ENCODE peak calls at places on chromosomes 4 and X, in five cellular contexts. H, L, W, T and O are unnamed samples.

GRCh38 chr4:170476351-170476750 is 386.6 kb upstream of the AADAT start:
- DNase-seq in H (no peak), L (no peak), W (no peak), T (no peak), O (no peak)

GRCh38 chr4:84496356-84497219 is 2.5 kb downstream of the NKX6-1 start:
- DNase-seq in H (peak; percentile 77), L (peak; percentile 73), W (no peak), T (no peak), O (no peak)

GRCh38 chrX:103254171-103254824 is 657 bp downstream of the TCEAL8 start:
- DNase-seq in H (peak; percentile 88), L (peak; percentile 95), W (peak; percentile 37), T (peak; percentile 48), O (peak; percentile 73)

GRCh38 chr4:5956285-5957021 is 61.8 kb downstream of the C4orf50 start:
- DNase-seq in H (peak; percentile 78), L (peak; percentile 50), W (peak; percentile 24), T (no peak), O (peak; percentile 29)

GRCh38 chrX:8748855-8749254 is 16.9 kb upstream of the ANOS1 start:
- DNase-seq in H (peak; percentile 43), L (peak; percentile 59), W (no peak), T (no peak), O (peak; percentile 32)

GRCh38 chr4:8095956-8096689 is 62.5 kb downstream of the ABLIM2 start:
- DNase-seq in H (no peak), L (no peak), W (no peak), T (no peak), O (no peak)

GRCh38 chr4:7513731-7514130 is 79.0 kb upstream of the PSAPL1 start:
- DNase-seq in H (no peak), L (no peak), W (no peak), T (no peak), O (peak; percentile 56)

GRCh38 chr4:56220261-56220660 is 167.0 kb downstream of the AASDH start:
- DNase-seq in H (peak; percentile 38), L (no peak), W (no peak), T (no peak), O (no peak)

GRCh38 chrX:2889045-2889605 is 40.0 kb downstream of the ARSD start:
- DNase-seq in H (no peak), L (no peak), W (no peak), T (no peak), O (no peak)

GRCh38 chr4:168844261-168845039 is 165.6 kb downstream of the CBR4 start:
- DNase-seq in H (no peak), L (no peak), W (no peak), T (no peak), O (no peak)

GRCh38 chr4:156830356-156830755 is 141.2 kb downstream of the PDGFC start:
- DNase-seq in H (no peak), L (no peak), W (no peak), T (no peak), O (no peak)

GRCh38 chr4:73127839-73128448 is 58.4 kb upstream of the COX18 start:
- DNase-seq in H (peak; percentile 18), L (peak; percentile 46), W (no peak), T (no peak), O (peak; percentile 35)

GRCh38 chr4:70938087-70938486 is 35.9 kb downstream of the MOB1B start:
- DNase-seq in H (no peak), L (no peak), W (no peak), T (no peak), O (no peak)

GRCh38 chr4:101355767-101356702 is 8.7 kb upstream of the PPP3CA start:
- DNase-seq in H (no peak), L (no peak), W (no peak), T (peak; percentile 74), O (peak; percentile 60)

GRCh38 chr4:33543941-33544450 is 2700.3 kb downstream of the ARAP2 start:
- DNase-seq in H (no peak), L (no peak), W (no peak), T (no peak), O (no peak)

GRCh38 chr4:109554971-109555370 is 5.1 kb upstream of the MCUB start:
- DNase-seq in H (no peak), L (no peak), W (no peak), T (no peak), O (no peak)

GRCh38 chr4:186621959-186622553 is 66.7 kb upstream of the MTNR1A start:
- DNase-seq in H (no peak), L (no peak), W (no peak), T (no peak), O (no peak)

GRCh38 chrX:13750204-13750603 is 15.7 kb downstream of the OFD1 start:
- DNase-seq in H (peak; percentile 31), L (peak; percentile 60), W (peak; percentile 59), T (peak; percentile 13), O (peak; percentile 38)

GRCh38 chr4:160180206-160180605 is 1077.3 kb downstream of the RAPGEF2 start:
- DNase-seq in H (no peak), L (no peak), W (no peak), T (peak; percentile 21), O (peak; percentile 19)

GRCh38 chrX:150933945-150934350 is 35.5 kb upstream of the CD99L2 start:
- DNase-seq in H (peak; percentile 23), L (no peak), W (no peak), T (no peak), O (no peak)

GRCh38 chr4:109675843-109676242 is 27.4 kb downstream of the CASP6 start:
- DNase-seq in H (no peak), L (no peak), W (no peak), T (no peak), O (no peak)

GRCh38 chrX:65581661-65582339 is 47.2 kb upstream of the LAS1L start:
- DNase-seq in H (peak; percentile 72), L (peak; percentile 82), W (peak; percentile 64), T (peak; percentile 48), O (peak; percentile 73)

GRCh38 chr4:25835384-25835783 is 27.4 kb downstream of the SEL1L3 start:
- DNase-seq in H (no peak), L (no peak), W (no peak), T (no peak), O (no peak)

GRCh38 chr4:174604198-174604597 is 81.9 kb upstream of the HPGD start:
- DNase-seq in H (no peak), L (no peak), W (no peak), T (no peak), O (peak; percentile 57)

GRCh38 chrX:78923198-78924015 is 21.8 kb upstream of the P2RY10 start:
- DNase-seq in H (no peak), L (no peak), W (peak; percentile 73), T (no peak), O (no peak)

DNA sequence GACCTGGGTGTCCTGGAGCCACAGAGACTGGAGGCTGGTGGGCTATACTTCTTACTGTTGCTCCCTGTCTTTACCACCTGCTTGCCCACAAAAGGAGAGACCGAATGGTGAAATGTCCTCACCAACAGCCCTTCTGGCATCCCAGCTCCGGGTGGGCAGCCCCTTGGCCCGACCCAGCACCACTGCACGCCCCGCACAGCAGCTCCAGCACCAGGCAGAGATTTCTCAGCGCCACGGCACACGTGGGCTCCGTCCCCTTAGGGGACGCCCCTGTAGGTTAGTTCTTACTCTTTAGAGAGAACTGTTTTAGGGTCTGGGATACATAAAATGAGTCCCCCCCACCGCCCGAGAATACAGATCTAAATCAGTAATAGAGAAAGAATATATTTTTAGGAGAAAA is 158.4 kb upstream of the MAB21L2 start:
- DNase-seq in H (no peak), L (no peak), W (no peak), T (no peak), O (no peak)
- TF ChIP-seq EZH2 in H (no peak), L (no peak), W (no peak), T (no peak), O (no peak)

GRCh38 chrX:41116948-41117347 is 31.7 kb downstream of the USP9X start:
- DNase-seq in H (no peak), L (no peak), W (peak; percentile 73), T (no peak), O (no peak)
- H4K20me1 ChIP-seq in H (peaks cover 65% of the 10 kb centered on the region), L (peaks cover 35% of the 10 kb centered on the region), W (peaks cover 37% of the 10 kb centered on the region), T (no peaks in the 10 kb centered on the region), O (peaks cover 89% of the 10 kb centered on the region)

GRCh38 chr4:38101563-38101962 is 141.4 kb downstream of the PTTG2 start:
- DNase-seq in H (no peak), L (no peak), W (no peak), T (no peak), O (no peak)
- TF ChIP-seq EZH2phosphoT487 in H (no peak), L (no peak), W (no peak), T (no peak), O (no peak)

GRCh38 chr4:41751325-41752061 is 3.0 kb upstream of the PHOX2B start:
- DNase-seq in H (peak; percentile 65), L (peak; percentile 62), W (no peak), T (no peak), O (no peak)
- TF ChIP-seq EZH2 in H (no peak), L (peak; percentile 23), W (no peak), T (no peak), O (no peak)

GRCh38 chr4:20589436-20589835 is 110.8 kb upstream of the PACRGL start:
- DNase-seq in H (peak; percentile 7), L (peak; percentile 41), W (no peak), T (no peak), O (peak; percentile 6)

GRCh38 chr4:20592666-20593065 is 107.6 kb upstream of the PACRGL start:
- DNase-seq in H (no peak), L (no peak), W (no peak), T (no peak), O (peak; percentile 17)

GRCh38 chr4:20591571-20592455 is 108.4 kb upstream of the PACRGL start:
- DNase-seq in H (no peak), L (no peak), W (no peak), T (no peak), O (no peak)
- H4K20me1 ChIP-seq in H (no peaks in the 10 kb centered on the region), L (no peaks in the 10 kb centered on the region), W (no peaks in the 10 kb centered on the region), T (no peaks in the 10 kb centered on the region), O (no peaks in the 10 kb centered on the region)

GRCh38 chr4:127256500-127256899 is 376.3 kb upstream of the INTU start:
- DNase-seq in H (no peak), L (no peak), W (no peak), T (no peak), O (no peak)
- TF ChIP-seq EZH2phosphoT487 in H (no peak), L (no peak), W (no peak), T (no peak), O (no peak)

DNA sequence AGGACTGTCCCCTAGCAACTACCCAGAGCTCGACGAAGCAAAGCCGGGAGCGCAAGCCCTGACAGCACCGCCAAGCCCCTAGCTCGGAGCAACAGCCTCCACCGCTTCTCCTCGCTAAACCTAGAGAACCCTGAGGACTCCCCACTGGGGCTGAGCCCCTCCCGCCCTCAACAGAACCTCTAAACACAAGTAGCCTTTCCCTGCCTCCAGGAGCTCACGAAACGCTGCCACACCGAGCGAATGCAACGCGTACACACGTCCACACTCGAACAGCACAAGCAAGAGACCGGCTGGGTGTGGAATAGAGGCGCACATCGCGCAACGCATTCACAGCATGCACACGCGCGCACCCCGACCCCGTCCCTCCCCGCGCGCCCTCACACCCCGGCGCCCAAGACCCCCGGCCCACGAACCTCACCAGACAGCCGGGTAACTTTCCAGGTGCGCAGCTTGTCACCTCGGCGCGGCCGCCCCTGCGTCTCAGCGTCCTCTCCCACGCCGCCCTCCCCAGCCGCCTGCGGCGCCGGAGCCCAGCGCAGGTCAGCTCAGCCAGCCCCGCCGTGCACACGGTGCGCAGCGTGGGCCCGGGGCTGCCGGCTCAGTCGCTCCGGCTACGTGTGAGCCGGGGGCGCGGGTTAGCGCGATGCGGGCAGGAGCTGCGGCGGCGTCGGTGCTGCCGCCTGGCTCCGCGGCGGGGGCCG is 354 bp downstream of the PRKG2 start:
- DNase-seq in H (peak; percentile 74), L (peak; percentile 78), W (no peak), T (no peak), O (peak; percentile 63)
- TF ChIP-seq EZH2 in H (peak; percentile 92), L (no peak), W (no peak), T (no peak), O (peak; percentile 73)